ENCODE peak calls at places on chromosomes 7 and 10, in six cellular contexts. I is DMS153; X is H4; P is activated naive CD4-positive, alpha-beta T cell treated with anti-CD3 and anti-CD28 coated beads for 36 hours; K is left ventricle myocardium inferior; D is T-helper 9 cell. G is an unnamed sample.
A peak's percentile ranks its signal among the peaks of the same experiment; 100 is the strongest.

GRCh38 chr7:112546723-112547513 is 66.1 kb downstream of the LSMEM1 start:
- DNase-seq in D (no peak), P (no peak), I (no peak), K (no peak), X (no peak), G (peak; percentile 32)

GRCh38 chr7:80498481-80499349 is 13.1 kb downstream of the GNAT3 start:
- DNase-seq in I (no peak), K (no peak), X (no peak), D (no peak), P (no peak), G (no peak)

GRCh38 chr10:118108194-118109026 is 61.7 kb upstream of the RAB11FIP2 start:
- DNase-seq in P (no peak), X (no peak), K (no peak), I (no peak), D (no peak), G (no peak)

GRCh38 chr7:68841004-68841403 is 757.3 kb upstream of the AUTS2 start:
- DNase-seq in P (no peak), K (no peak), I (no peak), D (no peak), X (no peak), G (no peak)

GRCh38 chr10:129945031-129945430 is 19.0 kb downstream of the EBF3 start:
- DNase-seq in D (no peak), P (no peak), K (peak; percentile 17), I (no peak), X (no peak), G (no peak)

GRCh38 chr7:371779-372545 is 82.0 kb downstream of the FOXL3 start:
- DNase-seq in D (no peak), I (no peak), K (peak; percentile 11), X (no peak), P (peak; percentile 3), G (peak; percentile 84)

GRCh38 chr10:99777918-99778716 is 4.3 kb upstream of the ABCC2 start:
- DNase-seq in X (peak; percentile 44), I (no peak), P (no peak), D (no peak), K (no peak), G (no peak)

GRCh38 chr7:27168265-27168947 is 3.1 kb upstream of the HOXA9 start:
- DNase-seq in K (peak; percentile 7), X (no peak), D (no peak), I (peak; percentile 33), P (peak; percentile 64), G (peak; percentile 69)